ENCODE peak calls at places on chromosomes 3 and 15, in ten cellular contexts. G, E, L, W, C, I, Q, S, H and D are unnamed samples.

GRCh38 chr3:53709856-53710674 is 136.2 kb downstream of the CHDH start:
- DNase-seq in L (peak; percentile 49), G (peak; percentile 84), S (peak; percentile 90), I (peak; percentile 65), H (peak; percentile 69), Q (peak; percentile 93), E (peak; percentile 95), C (peak; percentile 75), W (peak; percentile 90), D (peak; percentile 45)

GRCh38 chr15:77528290-77528967 is 104.3 kb downstream of the LINGO1 start:
- DNase-seq in C (peak; percentile 29), I (no peak), W (no peak), L (no peak), S (no peak), E (no peak), Q (no peak), G (no peak), H (no peak), D (no peak)

GRCh38 chr15:41934843-41935242 is 37.5 kb downstream of the EHD4 start:
- DNase-seq in W (peak; percentile 66), G (no peak), E (peak; percentile 51), Q (no peak), C (no peak), I (no peak), H (peak; percentile 85), L (no peak), S (no peak), D (no peak)

GRCh38 chr15:67914028-67914427 is 74.2 kb upstream of the RNU6-1 start:
- DNase-seq in L (no peak), E (no peak), W (no peak), Q (no peak), G (no peak), I (peak; percentile 45), S (no peak), H (no peak), C (no peak), D (no peak)

GRCh38 chr3:50599716-50600118 is 11.9 kb downstream of the CISH start:
- DNase-seq in C (no peak), W (no peak), H (no peak), L (no peak), I (no peak), G (no peak), E (no peak), S (no peak), Q (no peak), D (no peak)

GRCh38 chr3:15768421-15769255 is 29.1 kb downstream of the ANKRD28 start:
- DNase-seq in Q (no peak), W (no peak), H (no peak), S (peak; percentile 71), G (peak; percentile 33), I (peak; percentile 69), E (no peak), C (peak; percentile 25), L (peak; percentile 93), D (no peak)

GRCh38 chr3:61847784-61848462 is 286.6 kb downstream of the PTPRG start:
- DNase-seq in S (peak; percentile 24), E (peak; percentile 72), H (no peak), Q (peak; percentile 78), G (peak; percentile 81), C (peak; percentile 56), I (no peak), W (no peak), L (no peak), D (no peak)

GRCh38 chr3:149217347-149217746 is 4.3 kb downstream of the CP start:
- DNase-seq in W (no peak), H (no peak), L (no peak), S (no peak), I (no peak), E (no peak), C (no peak), Q (no peak), G (no peak), D (no peak)

GRCh38 chr15:65087873-65088642 is 11.5 kb downstream of the KBTBD13 start:
- DNase-seq in S (no peak), E (no peak), I (peak; percentile 66), W (no peak), Q (no peak), G (no peak), L (no peak), C (peak; percentile 28), H (no peak), D (peak; percentile 21)

GRCh38 chr3:71580636-71581215 is 2.8 kb downstream of the FOXP1 start:
- DNase-seq in W (no peak), E (peak; percentile 7), I (no peak), S (no peak), C (no peak), H (no peak), L (no peak), Q (peak; percentile 19), G (peak; percentile 16), D (no peak)

GRCh38 chr3:76561494-76562242 is 478.2 kb upstream of the ROBO2 start:
- DNase-seq in C (no peak), E (peak; percentile 30), W (no peak), I (no peak), L (no peak), H (no peak), S (no peak), Q (no peak), G (no peak), D (no peak)

GRCh38 chr15:84979651-84980050 is 2.0 kb upstream of the PDE8A start:
- DNase-seq in G (no peak), I (no peak), Q (peak; percentile 65), H (no peak), W (peak; percentile 64), L (no peak), C (peak; percentile 74), S (peak; percentile 41), E (peak; percentile 74), D (no peak)

GRCh38 chr15:81776961-81777360 is 268.9 kb downstream of the MEX3B start:
- DNase-seq in G (no peak), W (no peak), L (no peak), E (no peak), C (no peak), H (no peak), S (no peak), I (no peak), Q (no peak), D (no peak)

GRCh38 chr3:13133471-13133981 is 60.3 kb upstream of the IQSEC1 start:
- DNase-seq in E (no peak), G (no peak), S (no peak), Q (no peak), C (no peak), W (peak; percentile 25), H (no peak), L (no peak), I (no peak), D (no peak)

GRCh38 chr3:159919873-159920272 is 68.8 kb upstream of the IL12A start:
- DNase-seq in H (no peak), L (no peak), W (no peak), G (no peak), Q (no peak), C (no peak), E (no peak), S (no peak), I (no peak), D (no peak)

GRCh38 chr15:72782993-72783562 is 480 bp downstream of the ADPGK start:
- DNase-seq in H (no peak), I (peak; percentile 15), W (no peak), Q (no peak), S (no peak), E (peak; percentile 43), G (peak; percentile 55), L (no peak), C (peak; percentile 72), D (no peak)

GRCh38 chr3:48086736-48087470 is 70.7 kb upstream of the MAP4 start:
- DNase-seq in E (no peak), H (no peak), C (no peak), L (peak; percentile 38), I (no peak), W (no peak), S (no peak), G (no peak), Q (no peak), D (no peak)

GRCh38 chr3:151145713-151146070 is 57.3 kb downstream of the GPR171 start:
- DNase-seq in W (peak; percentile 42), H (no peak), I (no peak), C (no peak), L (no peak), E (peak; percentile 67), G (no peak), S (no peak), Q (no peak), D (no peak)

GRCh38 chr15:52730163-52730562 is 51.0 kb upstream of the ATOSA start:
- DNase-seq in E (no peak), H (peak; percentile 63), G (no peak), I (peak; percentile 28), Q (no peak), C (no peak), W (no peak), L (no peak), S (no peak), D (no peak)
- H3K27ac ChIP-seq in E (no peak overlapping the region), H (no peak overlapping the region), G (no peak overlapping the region), I (no peak overlapping the region), Q (no peak overlapping the region), C (no peak overlapping the region), W (no peak overlapping the region), L (no peak overlapping the region), S (no peak overlapping the region), D (no peak overlapping the region)

GRCh38 chr3:42159706-42160472 is 68.7 kb downstream of the TRAK1 start:
- DNase-seq in E (peak; percentile 95), W (peak; percentile 97), Q (peak; percentile 89), S (peak; percentile 86), L (peak; percentile 81), C (no peak), H (peak; percentile 65), I (peak; percentile 22), G (peak; percentile 86), D (no peak)
- H3K27ac ChIP-seq in E (peak overlapping the region; percentile 93), W (peak overlapping the region; percentile 44), Q (peak overlapping the region; percentile 56), S (peak overlapping the region; percentile 95), L (peak overlapping the region; percentile 72), C (no peak overlapping the region), H (no peak overlapping the region), I (peak overlapping the region; percentile 51), G (no peak overlapping the region), D (no peak overlapping the region)

GRCh38 chr3:128613083-128613829 is 37.4 kb downstream of the RPN1 start:
- DNase-seq in E (no peak), I (no peak), G (no peak), H (no peak), W (no peak), C (no peak), S (no peak), L (no peak), Q (no peak), D (no peak)
- H3K27ac ChIP-seq in E (no peak overlapping the region), I (no peak overlapping the region), G (no peak overlapping the region), H (no peak overlapping the region), W (no peak overlapping the region), C (no peak overlapping the region), S (no peak overlapping the region), L (no peak overlapping the region), Q (no peak overlapping the region), D (no peak overlapping the region)

GRCh38 chr3:172087827-172088580 is 48.6 kb downstream of the FNDC3B start:
- DNase-seq in Q (no peak), S (no peak), W (no peak), H (no peak), L (no peak), E (no peak), I (peak; percentile 70), G (no peak), C (no peak), D (no peak)
- H3K27ac ChIP-seq in Q (peak overlapping the region; percentile 45), S (peak overlapping the region; percentile 29), W (no peak overlapping the region), H (no peak overlapping the region), L (no peak overlapping the region), E (peak overlapping the region; percentile 4), I (no peak overlapping the region), G (no peak overlapping the region), C (no peak overlapping the region), D (no peak overlapping the region)